ENCODE peak calls at places on chromosomes 16 and 17, in four cellular contexts. One of them, this sample, is unnamed.

GRCh38 chr17:63082273-63082861 is 116.3 kb downstream of the TANC2 start:
- DNase-seq in A549: peak; percentile 26
- DNase-seq in mesothelial cell of epicardium: no peak
- DNase-seq in HFF-Myc: peak; percentile 7
- DNase-seq in this sample: no peak

GRCh38 chr16:13997933-13998332 is 73.2 kb upstream of the MRTFB start:
- DNase-seq in A549: no peak
- DNase-seq in mesothelial cell of epicardium: no peak
- DNase-seq in HFF-Myc: no peak
- DNase-seq in this sample: no peak

GRCh38 chr17:79938696-79939435 is 96.8 kb downstream of the TBC1D16 start:
- DNase-seq in A549: no peak
- DNase-seq in mesothelial cell of epicardium: no peak
- DNase-seq in HFF-Myc: no peak
- DNase-seq in this sample: no peak

GRCh38 chr16:85169333-85170065 is 57.2 kb upstream of the CIBAR2 start:
- DNase-seq in A549: no peak
- DNase-seq in mesothelial cell of epicardium: peak; percentile 61
- DNase-seq in HFF-Myc: no peak
- DNase-seq in this sample: peak; percentile 59

GRCh38 chr16:3681206-3681605 is 26.7 kb downstream of the DNASE1 start:
- DNase-seq in A549: no peak
- DNase-seq in mesothelial cell of epicardium: no peak
- DNase-seq in HFF-Myc: no peak
- DNase-seq in this sample: no peak

GRCh38 chr17:7561589-7562207 is at the start of gene SENP3:
- DNase-seq in A549: peak; percentile 94
- DNase-seq in mesothelial cell of epicardium: peak; percentile 95
- DNase-seq in HFF-Myc: no peak
- DNase-seq in this sample: peak; percentile 95

GRCh38 chr16:56269824-56270684 is 78.8 kb downstream of the GNAO1 start:
- DNase-seq in A549: peak; percentile 31
- DNase-seq in mesothelial cell of epicardium: no peak
- DNase-seq in HFF-Myc: no peak
- DNase-seq in this sample: peak; percentile 25

GRCh38 chr17:28370035-28370743 is at the start of gene VTN:
- DNase-seq in A549: peak; percentile 90
- DNase-seq in mesothelial cell of epicardium: no peak
- DNase-seq in HFF-Myc: no peak
- DNase-seq in this sample: peak; percentile 61

GRCh38 chr17:28928061-28928460 is 23.3 kb downstream of the PHF12 start:
- DNase-seq in A549: no peak
- DNase-seq in mesothelial cell of epicardium: no peak
- DNase-seq in HFF-Myc: no peak
- DNase-seq in this sample: no peak

GRCh38 chr17:8846768-8847211 is 20.7 kb downstream of the PIK3R6 start:
- DNase-seq in A549: peak; percentile 64
- DNase-seq in mesothelial cell of epicardium: no peak
- DNase-seq in HFF-Myc: peak; percentile 53
- DNase-seq in this sample: no peak

GRCh38 chr17:5552841-5553240 is 31.5 kb downstream of the NLRP1 start:
- DNase-seq in A549: no peak
- DNase-seq in mesothelial cell of epicardium: no peak
- DNase-seq in HFF-Myc: no peak
- DNase-seq in this sample: no peak

GRCh38 chr17:72199256-72199655 is 78.4 kb downstream of the SOX9 start:
- DNase-seq in A549: no peak
- DNase-seq in mesothelial cell of epicardium: no peak
- DNase-seq in HFF-Myc: no peak
- DNase-seq in this sample: no peak

GRCh38 chr17:58254803-58255202 is 16.4 kb downstream of the LPO start:
- DNase-seq in A549: no peak
- DNase-seq in mesothelial cell of epicardium: no peak
- DNase-seq in HFF-Myc: no peak
- DNase-seq in this sample: no peak

GRCh38 chr17:32523827-32524552 is 37.2 kb downstream of the CDK5R1 start:
- DNase-seq in A549: no peak
- DNase-seq in mesothelial cell of epicardium: no peak
- DNase-seq in HFF-Myc: no peak
- DNase-seq in this sample: no peak

GRCh38 chr17:75601057-75601987 is 13.7 kb downstream of the MYO15B start:
- DNase-seq in A549: peak; percentile 88
- DNase-seq in mesothelial cell of epicardium: peak; percentile 66
- DNase-seq in HFF-Myc: no peak
- DNase-seq in this sample: peak; percentile 76

GRCh38 chr17:70527364-70527888 is 358.1 kb downstream of the KCNJ2 start:
- DNase-seq in A549: no peak
- DNase-seq in mesothelial cell of epicardium: no peak
- DNase-seq in HFF-Myc: no peak
- DNase-seq in this sample: no peak

GRCh38 chr17:57923182-57923872 is 31.9 kb downstream of the CUEDC1 start:
- DNase-seq in A549: no peak
- DNase-seq in mesothelial cell of epicardium: no peak
- DNase-seq in HFF-Myc: no peak
- DNase-seq in this sample: no peak

GRCh38 chr16:4082474-4083044 is 33.7 kb downstream of the ADCY9 start:
- DNase-seq in A549: no peak
- DNase-seq in mesothelial cell of epicardium: peak; percentile 19
- DNase-seq in HFF-Myc: no peak
- DNase-seq in this sample: no peak

GRCh38 chr17:4487820-4488716 is 10.6 kb upstream of the SPNS2 start:
- DNase-seq in A549: no peak
- DNase-seq in mesothelial cell of epicardium: no peak
- DNase-seq in HFF-Myc: no peak
- DNase-seq in this sample: no peak

GRCh38 chr17:42709561-42709960 is 27.2 kb downstream of the CNTNAP1 start:
- DNase-seq in A549: no peak
- DNase-seq in mesothelial cell of epicardium: no peak
- DNase-seq in HFF-Myc: no peak
- DNase-seq in this sample: no peak

GRCh38 chr17:7555320-7555948 is 3.1 kb upstream of the TNFSF13 start:
- DNase-seq in A549: no peak
- DNase-seq in mesothelial cell of epicardium: no peak
- DNase-seq in HFF-Myc: no peak
- DNase-seq in this sample: no peak

GRCh38 chr17:29585080-29585751 is 4.2 kb downstream of the GIT1 start:
- DNase-seq in A549: no peak
- DNase-seq in mesothelial cell of epicardium: no peak
- DNase-seq in HFF-Myc: no peak
- DNase-seq in this sample: peak; percentile 8

DNA sequence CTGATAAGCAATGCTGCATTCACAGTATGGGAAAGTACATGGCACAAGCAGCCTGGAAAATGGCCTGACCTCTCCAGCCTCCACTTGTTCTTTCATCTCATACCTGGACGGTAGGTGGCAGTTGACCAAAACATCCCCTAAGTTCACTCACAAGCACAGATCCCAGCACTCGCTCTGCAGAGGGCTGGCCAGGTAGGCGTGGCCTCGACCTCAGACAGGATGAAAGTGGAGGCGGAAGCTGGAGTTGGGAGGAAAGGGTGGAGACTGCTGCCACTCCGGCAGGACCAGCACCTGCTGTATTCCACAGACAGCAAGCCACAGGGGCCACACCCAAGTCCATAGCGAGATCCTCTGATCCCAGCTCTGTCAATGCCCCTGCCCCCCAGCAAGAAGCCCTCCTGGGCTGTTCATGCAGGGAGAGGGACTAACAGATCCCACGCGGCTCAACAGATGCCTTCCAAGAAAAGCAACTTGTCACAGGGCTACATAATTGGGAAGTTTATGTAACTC is 31.3 kb downstream of the ZCCHC14 start:
- DNase-seq in A549: peak; percentile 94
- DNase-seq in mesothelial cell of epicardium: peak; percentile 73
- DNase-seq in HFF-Myc: no peak
- DNase-seq in this sample: peak; percentile 75
- TF ChIP-seq CTCF in A549: peak; percentile 67
- TF ChIP-seq CTCF in mesothelial cell of epicardium: peak; percentile 38
- TF ChIP-seq CTCF in HFF-Myc: no peak
- TF ChIP-seq CTCF in this sample: peak; percentile 41

DNA sequence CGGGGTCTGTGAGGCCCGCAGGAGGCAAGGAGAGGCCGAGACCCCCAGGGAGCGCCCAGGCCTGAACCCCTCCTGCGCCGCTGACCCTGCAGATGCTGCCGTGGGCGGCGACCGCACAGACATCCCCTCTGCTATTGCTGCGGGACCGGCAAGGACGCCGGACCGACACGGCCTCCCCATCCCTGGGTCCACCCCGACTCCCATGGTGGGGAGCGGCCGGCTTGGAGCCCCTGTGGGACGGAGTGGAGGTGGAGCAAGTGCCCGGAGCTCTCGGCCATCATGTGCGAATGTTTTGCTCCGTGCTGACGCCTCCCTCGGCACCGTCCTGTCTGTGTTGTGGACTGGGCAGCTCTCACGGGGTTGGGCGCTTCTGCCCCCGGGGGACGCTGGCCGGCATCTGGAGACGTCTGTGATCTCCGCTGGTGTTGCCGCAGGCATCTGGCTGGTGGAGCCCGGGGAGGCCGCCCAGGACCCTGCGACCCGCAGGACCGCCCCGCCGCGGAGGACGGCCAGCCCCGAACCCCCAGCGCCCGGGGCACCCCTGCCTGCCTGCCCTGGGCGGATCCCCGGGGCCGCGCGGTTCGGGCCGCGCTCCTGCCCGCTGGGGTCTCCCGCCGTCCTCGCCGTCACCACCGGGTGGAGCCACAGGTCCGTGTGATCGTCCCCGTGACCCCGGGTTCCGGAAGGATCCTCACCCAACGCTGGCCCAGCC is 12.8 kb upstream of the GNG13 start:
- DNase-seq in A549: no peak
- DNase-seq in mesothelial cell of epicardium: peak; percentile 76
- DNase-seq in HFF-Myc: no peak
- DNase-seq in this sample: peak; percentile 81
- TF ChIP-seq CTCF in A549: peak; percentile 82
- TF ChIP-seq CTCF in mesothelial cell of epicardium: peak; percentile 63
- TF ChIP-seq CTCF in HFF-Myc: peak; percentile 59
- TF ChIP-seq CTCF in this sample: peak; percentile 70

GRCh38 chr17:77914440-77915254 is 43.9 kb upstream of the TNRC6C start:
- DNase-seq in A549: no peak
- DNase-seq in mesothelial cell of epicardium: peak; percentile 60
- DNase-seq in HFF-Myc: no peak
- DNase-seq in this sample: no peak
- TF ChIP-seq CTCF in A549: peak; percentile 21
- TF ChIP-seq CTCF in mesothelial cell of epicardium: no peak
- TF ChIP-seq CTCF in HFF-Myc: no peak
- TF ChIP-seq CTCF in this sample: no peak

DNA sequence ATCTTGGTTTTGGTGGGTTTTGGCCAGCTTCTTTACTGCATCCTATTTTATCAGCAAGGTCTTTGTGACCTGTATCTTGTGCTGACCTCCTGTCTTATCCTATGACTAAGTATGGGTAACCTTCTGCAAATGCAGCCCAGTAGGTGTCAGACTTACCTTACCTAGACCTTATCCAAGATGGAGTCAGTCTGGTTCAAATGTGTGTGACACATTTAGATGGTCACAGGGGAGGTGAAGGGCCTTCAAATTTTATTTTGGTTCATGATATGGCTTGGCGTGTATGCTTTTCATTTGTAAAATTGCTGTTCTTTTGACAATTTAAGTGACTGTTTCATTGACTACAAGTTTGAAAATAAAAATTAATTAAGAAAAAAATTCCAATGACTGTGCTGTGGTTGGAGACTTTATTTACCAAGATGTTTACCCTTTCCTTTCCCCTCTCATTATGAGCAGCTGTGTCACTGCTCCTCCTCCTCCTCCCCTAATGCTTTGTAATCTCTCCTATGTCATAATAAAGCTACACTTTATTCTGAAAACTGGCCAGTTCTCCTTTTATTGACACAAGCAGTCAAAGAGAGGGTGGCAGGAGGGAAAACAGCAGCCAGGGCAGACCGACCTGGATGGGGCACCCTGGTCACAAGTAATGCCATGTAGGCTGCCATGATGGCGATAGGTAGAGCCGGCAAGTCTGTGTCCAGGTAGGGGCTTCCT is 49.4 kb downstream of the TNFRSF13B start:
- DNase-seq in A549: peak; percentile 47
- DNase-seq in mesothelial cell of epicardium: no peak
- DNase-seq in HFF-Myc: no peak
- DNase-seq in this sample: no peak
- TF ChIP-seq CTCF in A549: no peak
- TF ChIP-seq CTCF in mesothelial cell of epicardium: no peak
- TF ChIP-seq CTCF in HFF-Myc: no peak
- TF ChIP-seq CTCF in this sample: no peak

DNA sequence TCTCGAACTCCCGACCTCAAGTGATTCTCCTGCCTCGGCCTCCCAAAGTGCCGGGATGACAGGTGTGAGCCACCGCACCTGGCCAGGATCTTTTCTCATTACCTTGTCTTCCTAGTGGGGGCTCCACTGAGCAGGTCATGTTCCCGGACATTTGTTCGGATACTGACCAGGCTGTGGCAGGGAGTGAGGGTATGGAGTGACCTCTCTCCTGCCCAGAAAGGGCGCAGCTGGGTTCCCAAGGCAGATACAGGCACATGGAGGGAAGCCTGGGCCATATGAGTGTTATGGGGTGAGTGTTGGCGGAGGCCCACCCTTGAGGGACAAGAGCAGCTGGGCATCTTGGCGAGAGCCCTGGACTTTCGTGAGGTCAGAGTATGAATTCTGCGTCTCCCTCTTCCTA is 5.5 kb downstream of the SERPINF1 start:
- DNase-seq in A549: no peak
- DNase-seq in mesothelial cell of epicardium: no peak
- DNase-seq in HFF-Myc: no peak
- DNase-seq in this sample: no peak
- TF ChIP-seq CTCF in A549: peak; percentile 12
- TF ChIP-seq CTCF in mesothelial cell of epicardium: no peak
- TF ChIP-seq CTCF in HFF-Myc: no peak
- TF ChIP-seq CTCF in this sample: no peak

GRCh38 chr17:18004345-18004744 is 31.7 kb downstream of the DRC3 start:
- DNase-seq in A549: no peak
- DNase-seq in mesothelial cell of epicardium: no peak
- DNase-seq in HFF-Myc: no peak
- DNase-seq in this sample: no peak

GRCh38 chr17:18005496-18005895 is 32.8 kb downstream of the DRC3 start:
- DNase-seq in A549: no peak
- DNase-seq in mesothelial cell of epicardium: no peak
- DNase-seq in HFF-Myc: no peak
- DNase-seq in this sample: no peak

GRCh38 chr17:18002171-18002570 is 29.5 kb downstream of the DRC3 start:
- DNase-seq in A549: no peak
- DNase-seq in mesothelial cell of epicardium: no peak
- DNase-seq in HFF-Myc: peak; percentile 19
- DNase-seq in this sample: no peak

GRCh38 chr17:18006495-18007239 is 32.3 kb downstream of the ATPAF2 start:
- DNase-seq in A549: no peak
- DNase-seq in mesothelial cell of epicardium: no peak
- DNase-seq in HFF-Myc: no peak
- DNase-seq in this sample: no peak

DNA sequence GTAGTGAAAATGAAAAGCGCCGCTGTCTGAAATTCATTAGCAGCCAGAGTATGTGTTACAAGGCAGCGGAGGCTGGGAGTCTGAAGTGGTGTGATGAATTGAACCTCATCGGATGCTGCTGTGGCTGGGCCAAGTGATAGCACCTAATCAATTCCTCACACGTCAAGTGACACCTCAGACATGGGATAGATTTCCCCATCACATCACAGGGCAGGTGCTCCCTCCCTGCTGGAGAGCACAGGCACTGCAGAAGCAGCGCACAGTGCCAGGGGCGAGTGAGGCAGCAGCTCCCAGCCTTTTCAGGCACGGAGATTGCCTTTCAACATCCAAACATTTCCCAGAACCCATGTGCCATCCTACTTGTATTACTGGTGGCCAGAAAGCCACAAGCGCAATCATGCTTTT is 32.2 kb downstream of the DRC3 start:
- DNase-seq in A549: no peak
- DNase-seq in mesothelial cell of epicardium: no peak
- DNase-seq in HFF-Myc: no peak
- DNase-seq in this sample: peak; percentile 21
- TF ChIP-seq CTCF in A549: no peak
- TF ChIP-seq CTCF in mesothelial cell of epicardium: no peak
- TF ChIP-seq CTCF in HFF-Myc: peak; percentile 12
- TF ChIP-seq CTCF in this sample: no peak